ENCODE peak calls at places on chromosomes 12 and 14, in seven cellular contexts. C is HCT116, Q is K562, D is H1, Z is HepG2, H is GM12878, T is SK-N-SH. W is an unnamed sample.

GRCh38 chr14:80004871-80005270 is 206.4 kb downstream of the DIO2 start:
- DNase-seq in Z (no peak), Q (no peak), T (no peak), H (no peak), D (no peak), C (no peak), W (no peak)

GRCh38 chr12:83365317-83365716 is 678.6 kb downstream of the TMTC2 start:
- DNase-seq in Z (no peak), C (no peak), H (no peak), T (no peak), D (no peak), Q (peak; percentile 4), W (no peak)

GRCh38 chr14:80987235-80988032 is 32.0 kb downstream of the TSHR start:
- DNase-seq in Z (peak; percentile 45), C (peak; percentile 76), Q (peak; percentile 66), H (no peak), D (peak; percentile 51), T (peak; percentile 69), W (peak; percentile 60)

GRCh38 chr12:63301311-63301710 is 150.3 kb upstream of the AVPR1A start:
- DNase-seq in D (no peak), Q (no peak), Z (no peak), H (no peak), T (no peak), C (no peak), W (no peak)

GRCh38 chr14:102215071-102215470 is 75.4 kb downstream of the WDR20 start:
- DNase-seq in T (no peak), H (no peak), Q (no peak), C (no peak), Z (no peak), D (no peak), W (no peak)

GRCh38 chr12:41962171-41962572 is 182.5 kb downstream of the GXYLT1 start:
- DNase-seq in Q (no peak), C (no peak), D (no peak), H (no peak), T (no peak), Z (no peak), W (no peak)

GRCh38 chr14:22432348-22432976 is 156.6 kb downstream of the DAD1 start:
- DNase-seq in T (no peak), Q (peak; percentile 20), Z (no peak), H (no peak), C (peak; percentile 13), D (no peak), W (peak; percentile 62)

GRCh38 chr12:23337213-23337612 is 612.3 kb downstream of the SOX5 start:
- DNase-seq in D (no peak), Q (no peak), H (no peak), C (no peak), Z (no peak), T (no peak), W (peak; percentile 14)

GRCh38 chr14:32205984-32206383 is 2.9 kb upstream of the RNU6-8 start:
- DNase-seq in H (peak; percentile 45), D (no peak), T (no peak), C (no peak), Z (no peak), Q (no peak), W (no peak)

GRCh38 chr14:21894003-21894897 is 220.6 kb upstream of the OR4E1 start:
- DNase-seq in C (no peak), Z (no peak), T (no peak), H (no peak), D (no peak), Q (peak; percentile 13), W (no peak)

GRCh38 chr12:43038991-43039390 is 449.4 kb upstream of the PRICKLE1 start:
- DNase-seq in Z (no peak), C (no peak), T (no peak), D (no peak), Q (no peak), H (no peak), W (no peak)

GRCh38 chr12:58416211-58416610 is 474.8 kb downstream of the ATP23 start:
- DNase-seq in D (no peak), Z (no peak), T (no peak), H (no peak), C (no peak), Q (no peak), W (no peak)

GRCh38 chr14:94110552-94111181 is at the start of gene IFI27:
- DNase-seq in Z (no peak), D (no peak), Q (peak; percentile 70), H (no peak), C (no peak), T (no peak), W (peak; percentile 28)
- TF ChIP-seq JUND in Z (no peak), D (no peak), Q (peak; percentile 45), H (no peak), C (no peak), T (no peak), W (no peak)

DNA sequence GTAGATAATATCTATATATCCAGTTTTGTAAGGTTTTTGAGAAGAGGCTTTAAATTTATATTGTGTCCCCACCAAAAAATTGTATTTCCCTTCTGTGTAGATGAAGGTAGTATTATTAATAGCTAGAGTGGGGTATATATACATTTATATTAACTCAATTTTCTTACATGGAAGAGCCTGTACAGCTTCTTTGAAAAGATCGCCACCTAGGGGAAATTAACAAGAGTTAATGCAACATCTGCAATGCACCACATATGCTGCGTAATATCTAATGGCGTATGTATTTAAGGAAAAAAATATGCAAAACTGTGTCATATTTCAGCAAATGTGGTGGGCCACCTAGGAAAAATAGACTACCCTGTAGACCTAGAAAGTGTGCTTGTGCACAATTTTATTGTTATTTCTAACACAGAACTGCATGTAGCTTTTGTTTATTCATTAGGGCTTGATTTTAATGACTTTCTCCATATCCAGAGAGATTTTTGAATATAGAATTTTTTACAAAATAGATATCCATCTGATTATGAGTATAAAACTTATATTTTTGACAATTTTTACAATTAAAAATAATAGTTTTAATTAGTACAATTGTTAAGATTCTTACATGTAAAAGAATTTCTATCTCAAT is 14.0 kb downstream of the CCER1 start:
- DNase-seq in Q (peak; percentile 40), D (no peak), H (no peak), T (peak; percentile 32), Z (peak; percentile 28), C (peak; percentile 55), W (peak; percentile 50)
- TF ChIP-seq JUND in Q (no peak), D (no peak), H (no peak), T (no peak), Z (no peak), C (no peak), W (no peak)

DNA sequence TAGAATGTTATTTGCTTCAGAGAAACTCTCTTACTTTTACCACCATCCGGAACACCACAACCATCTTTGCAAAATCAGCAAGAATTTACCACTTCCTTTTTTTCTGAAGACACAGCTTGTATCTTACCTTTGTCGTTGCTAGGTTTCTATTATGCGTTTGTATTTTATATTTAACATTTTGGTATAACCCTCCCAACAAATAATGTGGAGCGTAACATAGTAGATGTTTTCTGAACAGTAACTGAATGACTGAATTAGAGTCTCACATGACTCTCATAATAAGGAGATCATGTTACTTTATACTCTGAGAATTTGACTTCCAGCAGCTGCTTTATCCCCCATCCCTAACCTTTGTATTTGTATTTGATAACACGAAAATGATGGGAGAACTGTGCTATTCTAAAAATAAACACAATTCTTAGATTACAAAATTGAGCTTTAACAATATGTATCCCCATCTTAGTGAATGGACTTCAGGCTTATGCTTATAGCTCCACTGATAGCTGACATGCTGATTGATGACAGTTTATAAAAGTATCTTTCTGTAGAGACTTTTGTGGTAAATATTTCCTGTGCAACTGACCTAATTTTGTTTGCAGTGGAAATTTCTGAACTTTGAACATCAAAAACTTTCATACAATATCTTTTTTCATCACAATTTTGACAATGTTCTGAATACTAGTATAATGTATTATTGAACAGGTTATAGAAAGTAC is 7.9 kb upstream of the KLRB1 start:
- DNase-seq in D (no peak), T (no peak), C (no peak), Z (no peak), H (no peak), Q (no peak), W (no peak)
- TF ChIP-seq JUND in D (no peak), T (no peak), C (no peak), Z (no peak), H (no peak), Q (no peak), W (no peak)

GRCh38 chr12:97612075-97612474 is 149.5 kb downstream of the RMST start:
- DNase-seq in Z (no peak), H (no peak), D (no peak), Q (no peak), C (no peak), T (no peak), W (no peak)

GRCh38 chr12:97609957-97610356 is 147.4 kb downstream of the RMST start:
- DNase-seq in T (no peak), D (no peak), Z (no peak), H (no peak), C (no peak), Q (no peak), W (no peak)
- TF ChIP-seq JUND in T (no peak), D (no peak), Z (no peak), H (no peak), C (no peak), Q (no peak), W (no peak)

DNA sequence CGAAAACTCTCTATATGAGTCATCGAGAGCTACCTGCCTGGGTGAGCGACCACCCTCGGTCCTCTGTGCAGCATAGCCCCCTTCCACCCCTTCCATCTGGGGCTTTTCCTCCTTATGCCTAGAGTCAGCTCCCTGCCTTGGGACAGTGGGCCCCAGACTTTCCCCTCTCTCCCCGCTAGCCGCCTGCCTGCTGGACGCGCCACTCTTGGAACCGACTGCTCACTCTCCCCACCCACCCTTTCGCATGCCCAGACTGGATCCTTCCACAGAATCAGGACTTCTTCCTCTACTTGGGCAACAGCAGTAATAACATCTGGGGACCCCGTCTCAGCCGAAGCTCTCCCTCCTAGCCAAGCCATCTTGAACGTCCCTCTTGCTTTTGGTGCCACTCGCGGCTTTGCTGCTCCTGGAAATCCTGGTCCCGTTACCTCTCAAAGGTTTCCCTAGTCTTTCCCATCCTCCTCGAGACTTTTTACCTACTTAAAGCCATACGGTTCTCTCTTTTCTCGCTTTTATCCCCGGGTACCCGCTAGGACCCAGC is 672 bp downstream of the ESYT1 start:
- DNase-seq in C (no peak), H (no peak), Z (no peak), Q (peak; percentile 35), D (no peak), T (peak; percentile 53), W (peak; percentile 18)
- TF ChIP-seq JUND in C (no peak), H (peak; percentile 29), Z (no peak), Q (peak; percentile 31), D (no peak), T (no peak), W (no peak)

GRCh38 chr12:52539024-52539820 is 13.7 kb downstream of the KRT71 start:
- DNase-seq in H (no peak), C (no peak), Q (no peak), D (no peak), Z (no peak), T (no peak), W (no peak)
- TF ChIP-seq JUND in H (no peak), C (no peak), Q (no peak), D (no peak), Z (no peak), T (no peak), W (no peak)

W was measured in T47D.